ENCODE peak calls at places on chromosomes 3 and 15, in four cellular contexts. I, C, Y and B are unnamed samples.

GRCh38 chr15:88834211-88834812 is 31.1 kb downstream of the ACAN start:
- DNase-seq in I (no peak), C (no peak), Y (peak; percentile 59), B (no peak)

GRCh38 chr15:54197995-54198394 is 219.8 kb downstream of the UNC13C start:
- DNase-seq in I (no peak), C (no peak), Y (no peak), B (no peak)

GRCh38 chr3:34863485-34863884 is 775.8 kb upstream of the ARPP21 start:
- DNase-seq in I (no peak), C (no peak), Y (no peak), B (no peak)

GRCh38 chr3:12934431-12934830 is 93.1 kb upstream of the RPL32 start:
- DNase-seq in I (no peak), C (no peak), Y (no peak), B (no peak)

GRCh38 chr3:20147374-20147773 is 38.6 kb downstream of the SGO1 start:
- DNase-seq in I (no peak), C (no peak), Y (no peak), B (no peak)

GRCh38 chr15:65304393-65305143 is at the start of gene RNU5B-1:
- DNase-seq in I (peak; percentile 96), C (peak; percentile 60), Y (peak; percentile 77), B (no peak)

GRCh38 chr15:71010997-71011396 is 104.3 kb upstream of the THSD4 start:
- DNase-seq in I (no peak), C (no peak), Y (no peak), B (no peak)

GRCh38 chr3:76324101-76324500 is 538.8 kb upstream of the ZNF717 start:
- DNase-seq in I (no peak), C (no peak), Y (no peak), B (no peak)

DNA sequence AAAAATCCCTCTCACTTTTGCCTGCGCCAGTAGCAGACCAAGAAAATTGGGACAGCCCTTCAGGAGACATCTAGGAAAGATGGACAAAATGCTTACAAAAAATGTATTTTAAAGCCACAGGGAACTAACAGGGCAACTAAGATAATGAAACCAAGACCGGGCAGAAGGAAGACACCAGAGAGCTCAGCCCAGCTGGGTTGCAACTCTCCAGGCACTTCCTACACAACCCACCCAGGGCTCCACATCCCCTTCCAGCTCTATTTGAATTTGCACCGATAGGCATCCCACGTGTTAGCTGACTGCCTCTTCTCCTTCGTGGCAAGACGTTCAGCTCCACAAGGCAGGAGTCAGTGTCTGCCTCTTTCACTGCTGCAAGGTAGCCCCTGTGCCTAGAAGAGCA is 6.6 kb upstream of the ATP10A start:
- DNase-seq in I (no peak), C (no peak), Y (no peak), B (no peak)
- TF ChIP-seq SPI1 in I (no peak), C (no peak), Y (no peak), B (no peak)

GRCh38 chr3:184564685-184565385 is 3.2 kb downstream of the EPHB3 start:
- DNase-seq in I (no peak), C (no peak), Y (no peak), B (no peak)

GRCh38 chr3:184565421-184566211 is 4.0 kb downstream of the EPHB3 start:
- DNase-seq in I (no peak), C (no peak), Y (no peak), B (no peak)

GRCh38 chr3:184563569-184563925 is 2.0 kb downstream of the EPHB3 start:
- DNase-seq in I (no peak), C (no peak), Y (no peak), B (no peak)

GRCh38 chr3:184562875-184563568 is 1.4 kb downstream of the EPHB3 start:
- DNase-seq in I (no peak), C (no peak), Y (no peak), B (no peak)

DNA sequence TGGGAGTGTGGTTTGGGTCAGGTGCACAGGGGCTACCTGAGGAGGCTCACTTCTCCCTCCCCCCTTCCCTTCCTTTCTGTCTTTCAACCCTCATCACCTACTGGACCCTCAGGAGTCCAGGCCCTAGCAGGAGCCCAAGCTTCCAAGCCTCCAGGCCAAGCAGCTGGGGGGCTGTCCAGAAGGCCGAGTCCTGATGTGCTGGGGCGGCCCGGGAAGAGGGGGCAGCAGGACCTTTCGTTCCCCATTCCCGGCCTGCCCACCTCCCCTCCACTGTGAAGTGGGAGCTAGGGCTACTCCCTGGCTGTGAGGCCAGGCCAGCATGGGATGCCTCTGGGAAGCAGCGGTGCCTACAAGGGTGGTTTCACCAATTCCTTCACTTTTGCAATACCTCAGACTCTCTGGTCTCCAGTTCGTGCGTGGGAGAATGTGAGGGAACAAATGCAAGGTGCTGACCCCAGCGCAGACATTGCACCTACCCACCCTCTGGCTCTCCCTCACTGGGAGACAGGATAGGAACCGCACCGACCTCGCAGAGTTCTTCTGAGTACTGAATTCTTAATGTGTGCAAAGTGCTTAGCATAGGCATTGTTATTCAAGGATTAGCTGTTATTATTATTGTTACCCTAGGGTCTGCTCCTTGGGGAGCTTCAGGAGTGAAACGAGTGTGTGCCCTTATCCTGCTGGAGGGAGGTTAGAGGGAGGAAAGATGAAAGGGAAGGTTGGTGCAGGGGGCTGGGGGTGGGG is 2.5 kb downstream of the EPHB3 start:
- DNase-seq in I (no peak), C (no peak), Y (no peak), B (no peak)
- TF ChIP-seq SPI1 in I (no peak), C (no peak), Y (no peak), B (no peak)

GRCh38 chr3:106029941-106030619 is 161.3 kb upstream of the CBLB start:
- DNase-seq in I (no peak), C (no peak), Y (no peak), B (no peak)
- TF ChIP-seq SPI1 in I (no peak), C (no peak), Y (no peak), B (no peak)

GRCh38 chr3:48636149-48636548 is 888 bp upstream of the SLC26A6 start:
- DNase-seq in I (no peak), C (no peak), Y (no peak), B (no peak)
- TF ChIP-seq SPI1 in I (no peak), C (no peak), Y (no peak), B (no peak)

DNA sequence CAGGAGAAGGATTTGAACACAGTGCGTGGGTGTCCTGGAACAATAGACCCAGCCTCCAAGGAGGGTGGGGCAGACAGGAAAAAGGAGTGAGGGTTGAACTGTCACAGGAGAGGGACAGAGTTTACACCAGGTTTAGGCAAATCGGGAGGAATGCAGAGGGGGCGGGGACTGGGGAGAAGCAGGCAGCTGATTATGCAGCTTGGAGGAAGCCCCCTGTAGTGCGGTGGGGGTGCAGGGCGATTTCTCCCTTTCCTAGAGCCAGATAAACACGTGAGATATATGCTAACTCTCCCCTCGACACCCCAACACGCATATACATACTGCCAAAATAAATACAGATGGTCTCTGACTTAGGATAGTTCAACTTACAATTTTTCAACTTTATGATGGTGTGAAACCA is 108.6 kb upstream of the PRR20G start:
- DNase-seq in I (no peak), C (no peak), Y (no peak), B (no peak)
- TF ChIP-seq SPI1 in I (no peak), C (no peak), Y (no peak), B (no peak)

GRCh38 chr3:114376091-114376490 is 82.3 kb downstream of the TIGIT start:
- DNase-seq in I (no peak), C (no peak), Y (no peak), B (no peak)
- TF ChIP-seq SPI1 in I (no peak), C (no peak), Y (no peak), B (no peak)

GRCh38 chr15:59313703-59314332 is 58.9 kb downstream of the MYO1E start:
- DNase-seq in I (peak; percentile 81), C (no peak), Y (no peak), B (no peak)
- TF ChIP-seq SPI1 in I (peak; percentile 1), C (no peak), Y (no peak), B (peak; percentile 1)

GRCh38 chr15:43165801-43166325 is 19.3 kb upstream of the CCNDBP1 start:
- DNase-seq in I (no peak), C (no peak), Y (no peak), B (no peak)

GRCh38 chr15:43168192-43169107 is 16.8 kb upstream of the CCNDBP1 start:
- DNase-seq in I (no peak), C (no peak), Y (no peak), B (no peak)

GRCh38 chr15:43169888-43170287 is 15.3 kb upstream of the CCNDBP1 start:
- DNase-seq in I (no peak), C (no peak), Y (peak; percentile 27), B (no peak)
- TF ChIP-seq SPI1 in I (no peak), C (no peak), Y (no peak), B (no peak)